ENCODE peak calls at places on chromosome 17, in four cellular contexts. N is K562, V is thyroid gland, H is RWPE1. Z is an unnamed sample.

GRCh38 chr17:49596613-49597244 is 21.1 kb downstream of the NXPH3 start:
- DNase-seq in N (no peak), V (no peak), H (no peak), Z (no peak)

GRCh38 chr17:47837401-47838039 is 3.6 kb downstream of the SCRN2 start:
- DNase-seq in N (no peak), V (no peak), H (no peak), Z (no peak)

GRCh38 chr17:64781394-64781793 is 119.3 kb upstream of the SMURF2 start:
- DNase-seq in N (no peak), V (peak), H (peak), Z (no peak)

GRCh38 chr17:51362818-51363598 is 102.7 kb downstream of the UTP18 start:
- DNase-seq in N (no peak), V (no peak), H (peak), Z (no peak)

GRCh38 chr17:17814162-17815061 is 22.4 kb downstream of the SREBF1 start:
- DNase-seq in N (no peak), V (no peak), H (no peak), Z (no peak)

GRCh38 chr17:48878920-48879898 is 13.4 kb upstream of the ATP5MC1 start:
- DNase-seq in N (peak), V (peak), H (peak), Z (no peak)

GRCh38 chr17:73359987-73360410 is 48.2 kb upstream of the CDC42EP4 start:
- DNase-seq in N (no peak), V (peak), H (peak), Z (no peak)

GRCh38 chr17:50046179-50046578 is 9.7 kb upstream of the ITGA3 start:
- DNase-seq in N (no peak), V (no peak), H (no peak), Z (no peak)

GRCh38 chr17:32876414-32877163 is at the start of gene MYO1D:
- DNase-seq in N (peak), V (peak), H (peak), Z (peak)

GRCh38 chr17:17783121-17783824 is 53.5 kb downstream of the SREBF1 start:
- DNase-seq in N (peak), V (peak), H (peak), Z (no peak)

GRCh38 chr17:4469552-4469951 is 29.1 kb upstream of the SPNS2 start:
- DNase-seq in N (no peak), V (no peak), H (no peak), Z (no peak)

GRCh38 chr17:77744268-77744988 is 214.1 kb upstream of the TNRC6C start:
- DNase-seq in N (no peak), V (no peak), H (no peak), Z (no peak)

GRCh38 chr17:77738666-77739531 is 219.6 kb upstream of the TNRC6C start:
- DNase-seq in N (no peak), V (peak), H (no peak), Z (peak)

GRCh38 chr17:77742579-77742978 is 215.9 kb upstream of the TNRC6C start:
- DNase-seq in N (no peak), V (no peak), H (no peak), Z (no peak)

GRCh38 chr17:77740481-77740880 is 218.0 kb upstream of the TNRC6C start:
- DNase-seq in N (no peak), V (no peak), H (no peak), Z (no peak)

GRCh38 chr17:77741109-77741508 is 217.4 kb upstream of the TNRC6C start:
- DNase-seq in N (peak), V (no peak), H (no peak), Z (no peak)
- TF ChIP-seq CTCF in N (peak), V (no peak), H (peak), Z (peak)

GRCh38 chr17:13306310-13306962 is 288.6 kb upstream of the ELAC2 start:
- DNase-seq in N (peak), V (no peak), H (peak), Z (no peak)
- TF ChIP-seq CTCF in N (peak), V (no peak), H (no peak), Z (peak)

GRCh38 chr17:41278176-41278955 is 2.9 kb downstream of the KRTAP9-7 start:
- DNase-seq in N (peak), V (no peak), H (no peak), Z (no peak)

GRCh38 chr17:41284546-41284945 is 9.0 kb downstream of the KRTAP9-7 start:
- DNase-seq in N (peak), V (no peak), H (no peak), Z (no peak)

GRCh38 chr17:41287050-41287449 is 11.6 kb downstream of the KRTAP9-7 start:
- DNase-seq in N (no peak), V (no peak), H (no peak), Z (no peak)

DNA sequence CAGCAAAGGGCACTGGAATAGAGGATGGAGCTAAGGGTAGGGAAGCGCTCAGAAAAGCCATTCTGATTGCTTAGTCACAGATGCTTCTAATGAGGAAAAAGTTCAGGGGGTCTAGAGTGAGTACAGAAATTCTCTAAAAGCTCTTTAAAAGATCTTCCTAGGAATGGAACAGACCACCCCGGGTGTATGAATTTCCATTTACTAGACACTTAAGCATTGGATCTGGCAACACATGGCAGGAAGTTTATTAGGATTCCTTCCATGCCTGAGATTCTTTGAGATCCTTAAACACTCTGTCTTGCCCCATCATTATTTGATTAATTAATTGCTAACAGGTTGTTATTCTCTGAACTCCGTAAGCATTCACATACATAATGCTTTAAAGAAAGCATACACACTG is 8.5 kb downstream of the KRTAP9-7 start:
- DNase-seq in N (peak), V (no peak), H (no peak), Z (no peak)
- TF ChIP-seq CTCF in N (no peak), V (no peak), H (no peak), Z (no peak)

GRCh38 chr17:7839199-7839889 is 5.3 kb downstream of the KDM6B start:
- DNase-seq in N (no peak), V (no peak), H (no peak), Z (no peak)

GRCh38 chr17:7840875-7841274 is 6.9 kb downstream of the KDM6B start:
- DNase-seq in N (no peak), V (no peak), H (no peak), Z (no peak)

GRCh38 chr17:7840441-7840840 is 6.4 kb downstream of the KDM6B start:
- DNase-seq in N (no peak), V (no peak), H (no peak), Z (no peak)

GRCh38 chr17:7841309-7841621 is 7.2 kb downstream of the KDM6B start:
- DNase-seq in N (no peak), V (no peak), H (no peak), Z (no peak)

DNA sequence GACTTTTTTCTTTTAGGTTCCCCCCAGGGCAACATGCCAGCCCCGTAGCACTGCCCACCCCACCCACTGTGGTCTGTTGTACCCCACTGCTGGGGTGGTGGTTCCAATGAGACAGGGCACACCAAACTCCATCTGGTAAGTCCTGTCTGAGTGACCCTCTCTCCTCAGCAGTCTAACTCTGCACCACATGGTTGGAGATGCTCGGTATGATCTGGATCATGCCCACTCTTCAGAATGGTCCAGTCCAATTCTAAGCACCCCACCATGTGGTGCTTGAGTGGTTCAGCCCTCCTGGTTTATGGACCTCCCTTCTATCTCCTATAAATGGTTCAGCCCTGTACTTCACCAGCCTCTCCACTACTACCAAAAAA is 5.9 kb downstream of the KDM6B start:
- DNase-seq in N (peak), V (no peak), H (no peak), Z (no peak)
- TF ChIP-seq CTCF in N (no peak), V (no peak), H (no peak), Z (no peak)

DNA sequence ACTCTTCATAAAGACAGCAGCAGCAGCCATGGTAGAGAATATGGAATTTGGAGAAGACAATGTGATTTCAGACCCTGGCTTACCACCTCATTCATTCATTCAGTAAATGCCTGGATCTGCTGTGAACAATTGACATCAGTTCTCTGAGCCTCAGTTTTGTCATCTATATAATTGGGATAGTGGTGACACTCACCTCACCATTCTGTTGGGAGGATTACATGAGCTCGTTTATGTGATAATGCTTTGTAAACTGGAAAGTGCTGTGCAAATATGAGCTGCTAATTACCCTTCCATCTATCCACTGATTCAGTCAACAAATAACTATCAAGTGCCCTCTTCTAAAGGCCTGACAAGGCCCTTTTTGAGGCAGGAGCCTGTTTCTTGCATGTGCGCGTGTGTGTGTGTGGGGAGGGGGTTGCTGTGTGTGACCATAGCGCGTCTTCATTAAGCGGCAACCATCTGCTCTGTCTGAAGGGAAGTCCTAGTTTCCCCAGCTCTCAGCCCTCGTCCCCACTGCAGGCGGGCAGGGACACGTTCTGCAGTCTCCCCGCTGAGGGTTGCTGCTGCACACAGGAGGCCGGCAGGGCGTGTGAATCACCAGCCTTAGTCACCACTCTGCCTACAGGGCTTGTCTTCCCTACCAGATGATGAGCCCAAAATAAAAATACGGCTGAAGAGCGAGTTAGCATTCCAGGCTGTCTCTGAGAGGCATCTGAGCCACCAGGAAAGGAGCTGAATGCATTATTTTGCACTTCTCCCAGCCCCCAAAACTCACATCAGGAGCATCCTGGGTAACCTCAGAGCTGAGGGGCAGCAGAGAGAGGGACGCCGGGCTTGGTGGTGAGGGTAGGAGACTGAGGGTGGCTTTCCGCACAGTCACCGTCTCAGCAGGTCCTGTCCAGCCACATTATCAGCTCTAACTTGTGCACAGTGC is 19.9 kb downstream of the ARL4D start:
- DNase-seq in N (peak), V (no peak), H (peak), Z (peak)
- TF ChIP-seq CTCF in N (no peak), V (no peak), H (no peak), Z (no peak)

DNA sequence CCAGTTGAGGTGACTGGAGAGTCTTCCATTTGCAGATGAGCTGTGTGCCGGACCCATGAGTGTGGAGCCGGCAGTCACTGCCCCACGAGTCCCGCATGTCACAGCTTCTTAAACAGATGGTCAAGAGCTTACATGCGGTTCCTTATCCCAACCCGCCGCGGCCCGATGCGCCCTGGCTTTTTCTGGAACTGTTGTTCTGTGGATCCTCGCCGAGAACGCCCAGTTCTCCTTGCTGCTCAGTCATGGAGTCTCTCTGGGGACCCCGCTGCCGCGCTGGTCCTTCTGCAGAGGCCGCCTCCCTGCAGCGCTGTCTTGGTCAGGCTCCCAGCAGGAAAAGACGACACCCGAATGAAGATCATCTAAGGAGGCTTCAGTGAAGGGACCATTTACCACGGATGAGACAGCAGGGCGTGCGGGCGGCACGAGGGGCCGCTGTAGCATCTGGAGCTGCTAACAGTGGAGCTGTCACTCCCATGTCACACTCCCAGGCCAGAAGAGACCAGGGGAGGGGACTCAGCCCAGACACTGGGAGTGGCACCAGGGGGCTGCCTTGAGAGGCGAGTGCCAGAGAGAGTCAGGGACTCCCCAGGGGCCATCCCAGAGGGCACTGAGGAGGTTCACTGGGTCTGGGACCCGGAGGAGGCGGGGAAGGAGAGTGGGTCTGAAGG is 10.8 kb upstream of the LGALS3BP start:
- DNase-seq in N (no peak), V (no peak), H (no peak), Z (no peak)
- TF ChIP-seq CTCF in N (no peak), V (no peak), H (no peak), Z (no peak)

GRCh38 chr17:44636562-44636961 is 19.7 kb upstream of the MEIOC start:
- DNase-seq in N (no peak), V (no peak), H (peak), Z (no peak)
- TF ChIP-seq CTCF in N (peak), V (no peak), H (peak), Z (peak)

GRCh38 chr17:81999587-81999974 is 22.2 kb downstream of the ASPSCR1 start:
- DNase-seq in N (no peak), V (peak), H (no peak), Z (no peak)

GRCh38 chr17:82000803-82001649 is 21.7 kb downstream of the CENPX start:
- DNase-seq in N (no peak), V (no peak), H (no peak), Z (no peak)

GRCh38 chr17:81998719-81999438 is 21.4 kb downstream of the ASPSCR1 start:
- DNase-seq in N (no peak), V (peak), H (no peak), Z (no peak)

GRCh38 chr17:82001657-82002056 is 21.0 kb downstream of the CENPX start:
- DNase-seq in N (no peak), V (no peak), H (no peak), Z (no peak)

DNA sequence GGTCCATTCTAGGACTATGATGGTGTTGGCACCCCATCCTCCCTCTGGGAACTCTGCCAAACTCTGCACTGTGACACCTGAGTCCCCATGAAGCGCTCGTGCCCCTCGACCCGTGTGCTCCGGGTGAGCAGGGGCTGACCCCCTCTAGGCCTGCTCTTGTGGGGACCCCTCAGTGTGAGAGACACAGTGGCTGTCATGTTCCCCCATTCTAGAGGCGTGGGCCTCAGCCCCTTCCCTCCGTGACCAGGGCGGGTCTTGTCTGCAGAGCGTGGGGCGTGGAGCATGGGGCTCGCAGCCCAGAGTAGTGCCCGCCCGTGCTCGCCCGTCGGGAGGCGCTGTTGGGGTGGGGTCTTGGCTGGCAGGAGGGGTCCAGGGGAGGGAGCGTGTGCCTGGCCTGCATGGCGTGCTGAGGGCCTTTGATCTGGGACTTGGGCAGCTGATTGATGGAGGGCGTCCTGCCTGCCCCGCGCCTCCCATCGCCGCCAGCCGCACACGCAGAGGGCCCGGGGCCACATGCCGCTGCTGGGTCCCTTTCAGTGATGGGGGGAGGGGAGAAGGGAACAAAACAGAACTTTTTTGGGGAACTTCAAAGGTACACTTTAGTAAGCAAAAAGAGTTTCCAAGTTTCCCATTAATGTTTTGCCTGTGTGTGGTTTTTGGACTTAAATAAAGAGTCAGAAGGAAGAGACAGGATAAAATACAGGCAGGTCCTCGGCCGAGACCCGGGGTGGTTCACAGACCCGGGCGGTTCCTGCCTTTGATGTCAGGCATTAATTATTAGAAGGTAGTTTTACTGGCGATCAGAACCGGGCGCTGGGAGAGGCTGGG is 22.5 kb downstream of the CENPX start:
- DNase-seq in N (no peak), V (peak), H (no peak), Z (no peak)
- TF ChIP-seq CTCF in N (no peak), V (no peak), H (no peak), Z (no peak)

DNA sequence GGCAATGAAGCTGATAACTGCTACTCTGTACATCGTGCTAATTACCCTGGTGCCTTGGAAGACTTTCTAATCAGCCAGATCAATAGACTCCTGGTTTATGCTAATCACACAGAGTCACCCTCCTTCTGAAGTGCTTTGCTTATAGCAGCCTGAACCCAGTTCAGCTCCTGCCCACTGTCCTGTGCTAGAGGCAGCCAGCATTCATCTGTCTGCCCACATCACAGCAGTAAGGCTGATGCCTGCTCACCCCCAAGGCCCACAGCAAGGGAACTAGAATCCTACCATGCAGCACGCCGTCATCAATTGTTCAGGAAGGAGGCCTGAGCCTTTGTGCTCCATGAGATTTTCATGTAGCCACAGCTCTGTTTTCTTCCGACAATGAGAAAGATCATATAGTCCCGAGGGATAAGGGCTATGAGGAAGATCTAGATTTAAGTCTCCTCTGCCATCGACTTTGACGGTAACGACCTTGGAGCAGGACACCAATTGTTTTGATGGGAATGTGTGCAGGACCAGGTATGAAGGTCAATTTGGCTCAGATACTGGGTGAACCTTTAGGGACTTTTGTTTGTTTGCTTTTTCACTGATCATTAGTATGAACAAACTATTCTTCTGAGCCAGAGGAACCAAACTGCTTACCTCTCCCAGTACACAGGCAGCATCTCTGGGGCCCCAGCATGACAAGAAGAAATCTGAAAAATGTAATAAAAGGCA is 12.5 kb upstream of the LYRM9 start:
- DNase-seq in N (no peak), V (no peak), H (no peak), Z (no peak)
- TF ChIP-seq CTCF in N (no peak), V (no peak), H (no peak), Z (no peak)